ENCODE peak calls at places on chromosomes 3 and 15, in seven cellular contexts. One of them, this sample, is unnamed.

GRCh38 chr3:193824365-193824764 is 231.4 kb downstream of the OPA1 start:
- DNase-seq in cardiac muscle cell: no peak
- DNase-seq in lower lobe of right lung: no peak
- DNase-seq in thoracic aorta: no peak
- DNase-seq in fibroblast of mammary gland: no peak
- DNase-seq in fibroblast of the aortic adventitia: no peak
- DNase-seq in GM10248: no peak
- DNase-seq in this sample: no peak

GRCh38 chr15:71057581-71057980 is 57.7 kb upstream of the THSD4 start:
- DNase-seq in cardiac muscle cell: no peak
- DNase-seq in lower lobe of right lung: no peak
- DNase-seq in thoracic aorta: no peak
- DNase-seq in fibroblast of mammary gland: no peak
- DNase-seq in fibroblast of the aortic adventitia: no peak
- DNase-seq in GM10248: no peak
- DNase-seq in this sample: no peak

GRCh38 chr3:14730703-14731102 is 55.8 kb downstream of the C3orf20 start:
- DNase-seq in cardiac muscle cell: no peak
- DNase-seq in lower lobe of right lung: no peak
- DNase-seq in thoracic aorta: no peak
- DNase-seq in fibroblast of mammary gland: no peak
- DNase-seq in fibroblast of the aortic adventitia: no peak
- DNase-seq in GM10248: no peak
- DNase-seq in this sample: no peak

GRCh38 chr3:63966871-63967270 is 54.7 kb upstream of the SCAANT1 start:
- DNase-seq in cardiac muscle cell: no peak
- DNase-seq in lower lobe of right lung: no peak
- DNase-seq in thoracic aorta: no peak
- DNase-seq in fibroblast of mammary gland: no peak
- DNase-seq in fibroblast of the aortic adventitia: no peak
- DNase-seq in GM10248: no peak
- DNase-seq in this sample: no peak

GRCh38 chr15:44414001-44414400 is 13.4 kb upstream of the CTDSPL2 start:
- DNase-seq in cardiac muscle cell: no peak
- DNase-seq in lower lobe of right lung: no peak
- DNase-seq in thoracic aorta: no peak
- DNase-seq in fibroblast of mammary gland: no peak
- DNase-seq in fibroblast of the aortic adventitia: no peak
- DNase-seq in GM10248: no peak
- DNase-seq in this sample: no peak

GRCh38 chr3:101292027-101292426 is 28.3 kb downstream of the IMPG2 start:
- DNase-seq in cardiac muscle cell: no peak
- DNase-seq in lower lobe of right lung: no peak
- DNase-seq in thoracic aorta: no peak
- DNase-seq in fibroblast of mammary gland: peak; percentile 10
- DNase-seq in fibroblast of the aortic adventitia: peak; percentile 59
- DNase-seq in GM10248: no peak
- DNase-seq in this sample: no peak

GRCh38 chr15:64464271-64465005 is 4.1 kb downstream of the ZNF609 start:
- DNase-seq in cardiac muscle cell: no peak
- DNase-seq in lower lobe of right lung: no peak
- DNase-seq in thoracic aorta: no peak
- DNase-seq in fibroblast of mammary gland: peak; percentile 62
- DNase-seq in fibroblast of the aortic adventitia: peak; percentile 57
- DNase-seq in GM10248: no peak
- DNase-seq in this sample: no peak

GRCh38 chr3:156317457-156317856 is 197.1 kb downstream of the KCNAB1 start:
- DNase-seq in cardiac muscle cell: no peak
- DNase-seq in lower lobe of right lung: no peak
- DNase-seq in thoracic aorta: no peak
- DNase-seq in fibroblast of mammary gland: peak; percentile 80
- DNase-seq in fibroblast of the aortic adventitia: peak; percentile 70
- DNase-seq in GM10248: no peak
- DNase-seq in this sample: no peak

GRCh38 chr3:161219495-161219894 is 1.6 kb upstream of the NMD3 start:
- DNase-seq in cardiac muscle cell: no peak
- DNase-seq in lower lobe of right lung: no peak
- DNase-seq in thoracic aorta: no peak
- DNase-seq in fibroblast of mammary gland: no peak
- DNase-seq in fibroblast of the aortic adventitia: no peak
- DNase-seq in GM10248: no peak
- DNase-seq in this sample: no peak

GRCh38 chr3:181619897-181620296 is 91.8 kb upstream of the SOX2 start:
- DNase-seq in cardiac muscle cell: no peak
- DNase-seq in lower lobe of right lung: no peak
- DNase-seq in thoracic aorta: no peak
- DNase-seq in fibroblast of mammary gland: no peak
- DNase-seq in fibroblast of the aortic adventitia: no peak
- DNase-seq in GM10248: no peak
- DNase-seq in this sample: no peak

GRCh38 chr3:29914861-29915524 is 634.1 kb downstream of the RBMS3 start:
- DNase-seq in cardiac muscle cell: no peak
- DNase-seq in lower lobe of right lung: no peak
- DNase-seq in thoracic aorta: no peak
- DNase-seq in fibroblast of mammary gland: peak; percentile 91
- DNase-seq in fibroblast of the aortic adventitia: peak; percentile 72
- DNase-seq in GM10248: no peak
- DNase-seq in this sample: no peak

GRCh38 chr3:58526124-58526957 is 10.6 kb downstream of the ACOX2 start:
- DNase-seq in cardiac muscle cell: no peak
- DNase-seq in lower lobe of right lung: no peak
- DNase-seq in thoracic aorta: no peak
- DNase-seq in fibroblast of mammary gland: peak; percentile 96
- DNase-seq in fibroblast of the aortic adventitia: peak; percentile 91
- DNase-seq in GM10248: no peak
- DNase-seq in this sample: no peak

GRCh38 chr15:38690737-38691332 is 126.2 kb upstream of the RASGRP1 start:
- DNase-seq in cardiac muscle cell: peak; percentile 83
- DNase-seq in lower lobe of right lung: peak; percentile 48
- DNase-seq in thoracic aorta: no peak
- DNase-seq in fibroblast of mammary gland: peak; percentile 75
- DNase-seq in fibroblast of the aortic adventitia: peak; percentile 80
- DNase-seq in GM10248: peak; percentile 49
- DNase-seq in this sample: peak; percentile 82

GRCh38 chr15:90839187-90840071 is 29.0 kb upstream of the FURIN start:
- DNase-seq in cardiac muscle cell: no peak
- DNase-seq in lower lobe of right lung: peak; percentile 74
- DNase-seq in thoracic aorta: no peak
- DNase-seq in fibroblast of mammary gland: no peak
- DNase-seq in fibroblast of the aortic adventitia: peak; percentile 73
- DNase-seq in GM10248: peak; percentile 73
- DNase-seq in this sample: peak; percentile 12

GRCh38 chr3:42539871-42540714 is 37.6 kb downstream of the VIPR1 start:
- DNase-seq in cardiac muscle cell: peak; percentile 72
- DNase-seq in lower lobe of right lung: peak; percentile 80
- DNase-seq in thoracic aorta: no peak
- DNase-seq in fibroblast of mammary gland: peak; percentile 26
- DNase-seq in fibroblast of the aortic adventitia: peak; percentile 31
- DNase-seq in GM10248: peak; percentile 81
- DNase-seq in this sample: peak; percentile 51

GRCh38 chr3:48402281-48402732 is 27.6 kb downstream of the PLXNB1 start:
- DNase-seq in cardiac muscle cell: no peak
- DNase-seq in lower lobe of right lung: peak; percentile 64
- DNase-seq in thoracic aorta: peak; percentile 88
- DNase-seq in fibroblast of mammary gland: peak; percentile 94
- DNase-seq in fibroblast of the aortic adventitia: peak; percentile 95
- DNase-seq in GM10248: no peak
- DNase-seq in this sample: no peak

GRCh38 chr3:71423151-71423906 is 160.2 kb downstream of the FOXP1 start:
- DNase-seq in cardiac muscle cell: no peak
- DNase-seq in lower lobe of right lung: no peak
- DNase-seq in thoracic aorta: no peak
- DNase-seq in fibroblast of mammary gland: peak; percentile 24
- DNase-seq in fibroblast of the aortic adventitia: peak; percentile 45
- DNase-seq in GM10248: no peak
- DNase-seq in this sample: no peak

GRCh38 chr3:9098716-9099675 is 135.7 kb upstream of the RAD18 start:
- DNase-seq in cardiac muscle cell: no peak
- DNase-seq in lower lobe of right lung: no peak
- DNase-seq in thoracic aorta: no peak
- DNase-seq in fibroblast of mammary gland: no peak
- DNase-seq in fibroblast of the aortic adventitia: no peak
- DNase-seq in GM10248: no peak
- DNase-seq in this sample: no peak

GRCh38 chr3:150798122-150798618 is 35.2 kb upstream of the SIAH2 start:
- DNase-seq in cardiac muscle cell: no peak
- DNase-seq in lower lobe of right lung: no peak
- DNase-seq in thoracic aorta: no peak
- DNase-seq in fibroblast of mammary gland: no peak
- DNase-seq in fibroblast of the aortic adventitia: no peak
- DNase-seq in GM10248: no peak
- DNase-seq in this sample: no peak

GRCh38 chr3:38649500-38650247 is at the start of gene SCN5A:
- DNase-seq in cardiac muscle cell: peak; percentile 76
- DNase-seq in lower lobe of right lung: peak; percentile 57
- DNase-seq in thoracic aorta: no peak
- DNase-seq in fibroblast of mammary gland: peak; percentile 13
- DNase-seq in fibroblast of the aortic adventitia: no peak
- DNase-seq in GM10248: peak; percentile 81
- DNase-seq in this sample: no peak

GRCh38 chr15:89399390-89400120 is 64.9 kb upstream of the POLG start:
- DNase-seq in cardiac muscle cell: peak; percentile 39
- DNase-seq in lower lobe of right lung: no peak
- DNase-seq in thoracic aorta: no peak
- DNase-seq in fibroblast of mammary gland: peak; percentile 6
- DNase-seq in fibroblast of the aortic adventitia: no peak
- DNase-seq in GM10248: peak; percentile 86
- DNase-seq in this sample: peak; percentile 48

GRCh38 chr3:46110701-46111493 is 83.6 kb upstream of the XCR1 start:
- DNase-seq in cardiac muscle cell: no peak
- DNase-seq in lower lobe of right lung: no peak
- DNase-seq in thoracic aorta: no peak
- DNase-seq in fibroblast of mammary gland: peak; percentile 93
- DNase-seq in fibroblast of the aortic adventitia: peak; percentile 79
- DNase-seq in GM10248: no peak
- DNase-seq in this sample: no peak

GRCh38 chr3:135325096-135325495 is 530.0 kb downstream of the EPHB1 start:
- DNase-seq in cardiac muscle cell: no peak
- DNase-seq in lower lobe of right lung: no peak
- DNase-seq in thoracic aorta: no peak
- DNase-seq in fibroblast of mammary gland: no peak
- DNase-seq in fibroblast of the aortic adventitia: no peak
- DNase-seq in GM10248: no peak
- DNase-seq in this sample: no peak

GRCh38 chr3:136939489-136939888 is 18.3 kb upstream of the IL20RB start:
- DNase-seq in cardiac muscle cell: no peak
- DNase-seq in lower lobe of right lung: no peak
- DNase-seq in thoracic aorta: no peak
- DNase-seq in fibroblast of mammary gland: no peak
- DNase-seq in fibroblast of the aortic adventitia: no peak
- DNase-seq in GM10248: no peak
- DNase-seq in this sample: no peak

GRCh38 chr3:178381971-178382370 is 154.3 kb upstream of the KCNMB2 start:
- DNase-seq in cardiac muscle cell: no peak
- DNase-seq in lower lobe of right lung: no peak
- DNase-seq in thoracic aorta: no peak
- DNase-seq in fibroblast of mammary gland: no peak
- DNase-seq in fibroblast of the aortic adventitia: peak; percentile 83
- DNase-seq in GM10248: no peak
- DNase-seq in this sample: no peak

GRCh38 chr3:69299344-69299743 is 86.5 kb downstream of the FRMD4B start:
- DNase-seq in cardiac muscle cell: no peak
- DNase-seq in lower lobe of right lung: no peak
- DNase-seq in thoracic aorta: no peak
- DNase-seq in fibroblast of mammary gland: no peak
- DNase-seq in fibroblast of the aortic adventitia: no peak
- DNase-seq in GM10248: no peak
- DNase-seq in this sample: no peak
- TF ChIP-seq CTCF in cardiac muscle cell: peak; percentile 20
- TF ChIP-seq CTCF in lower lobe of right lung: no peak
- TF ChIP-seq CTCF in thoracic aorta: no peak
- TF ChIP-seq CTCF in fibroblast of mammary gland: peak; percentile 36
- TF ChIP-seq CTCF in fibroblast of the aortic adventitia: peak; percentile 44
- TF ChIP-seq CTCF in GM10248: no peak
- TF ChIP-seq CTCF in this sample: peak; percentile 41

DNA sequence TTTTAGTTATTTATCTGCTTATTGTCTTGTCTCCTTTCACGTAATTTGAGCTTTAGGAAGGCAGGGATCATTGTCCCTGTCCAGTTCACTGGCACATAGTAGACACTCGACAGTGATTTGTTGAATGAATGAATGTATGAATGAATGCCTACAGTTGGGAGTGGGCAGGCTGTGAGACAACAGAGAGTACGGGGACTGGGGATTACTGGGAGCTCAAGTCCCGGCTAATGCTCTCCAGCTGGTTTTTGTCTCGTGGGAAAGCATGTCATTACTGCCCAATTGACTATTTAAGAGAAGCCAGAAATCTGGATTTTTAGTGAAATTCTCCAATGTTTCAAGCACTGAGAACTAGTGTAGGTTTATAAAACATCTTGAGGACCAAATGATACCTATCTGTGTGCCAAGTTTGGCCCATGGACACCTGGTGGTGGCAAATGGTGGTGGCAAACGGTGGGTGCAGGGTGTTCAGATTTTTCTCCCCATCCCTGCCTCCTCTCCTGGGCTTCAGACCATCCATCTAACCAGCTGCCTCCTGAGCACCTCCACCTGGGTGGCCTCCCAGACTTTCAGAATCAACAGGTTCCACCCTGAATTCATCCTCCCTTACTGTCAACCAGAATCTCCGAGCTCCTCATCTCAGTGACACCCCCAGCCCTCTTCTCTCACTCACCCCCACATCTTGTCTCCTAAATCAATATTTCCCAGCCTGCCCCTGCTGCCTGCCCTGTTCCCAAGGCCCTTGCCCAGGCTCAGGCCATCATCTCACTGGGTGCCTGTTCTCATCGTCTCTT is 36.2 kb upstream of the TRH start:
- DNase-seq in cardiac muscle cell: no peak
- DNase-seq in lower lobe of right lung: no peak
- DNase-seq in thoracic aorta: no peak
- DNase-seq in fibroblast of mammary gland: no peak
- DNase-seq in fibroblast of the aortic adventitia: no peak
- DNase-seq in GM10248: no peak
- DNase-seq in this sample: no peak
- TF ChIP-seq CTCF in cardiac muscle cell: no peak
- TF ChIP-seq CTCF in lower lobe of right lung: no peak
- TF ChIP-seq CTCF in thoracic aorta: peak; percentile 15
- TF ChIP-seq CTCF in fibroblast of mammary gland: no peak
- TF ChIP-seq CTCF in fibroblast of the aortic adventitia: peak; percentile 16
- TF ChIP-seq CTCF in GM10248: no peak
- TF ChIP-seq CTCF in this sample: peak; percentile 20

GRCh38 chr3:183178833-183179549 is 16.5 kb upstream of the LAMP3 start:
- DNase-seq in cardiac muscle cell: peak; percentile 64
- DNase-seq in lower lobe of right lung: peak; percentile 88
- DNase-seq in thoracic aorta: no peak
- DNase-seq in fibroblast of mammary gland: peak; percentile 50
- DNase-seq in fibroblast of the aortic adventitia: peak; percentile 23
- DNase-seq in GM10248: peak; percentile 69
- DNase-seq in this sample: peak; percentile 40
- TF ChIP-seq CTCF in cardiac muscle cell: peak; percentile 35
- TF ChIP-seq CTCF in lower lobe of right lung: peak; percentile 22
- TF ChIP-seq CTCF in thoracic aorta: no peak
- TF ChIP-seq CTCF in fibroblast of mammary gland: no peak
- TF ChIP-seq CTCF in fibroblast of the aortic adventitia: no peak
- TF ChIP-seq CTCF in GM10248: peak; percentile 54
- TF ChIP-seq CTCF in this sample: peak; percentile 42

GRCh38 chr3:126959921-126960603 is 22.9 kb upstream of the PLXNA1 start:
- DNase-seq in cardiac muscle cell: no peak
- DNase-seq in lower lobe of right lung: no peak
- DNase-seq in thoracic aorta: no peak
- DNase-seq in fibroblast of mammary gland: peak; percentile 80
- DNase-seq in fibroblast of the aortic adventitia: peak; percentile 56
- DNase-seq in GM10248: no peak
- DNase-seq in this sample: no peak
- TF ChIP-seq CTCF in cardiac muscle cell: peak; percentile 39
- TF ChIP-seq CTCF in lower lobe of right lung: peak; percentile 7
- TF ChIP-seq CTCF in thoracic aorta: no peak
- TF ChIP-seq CTCF in fibroblast of mammary gland: peak; percentile 56
- TF ChIP-seq CTCF in fibroblast of the aortic adventitia: peak; percentile 54
- TF ChIP-seq CTCF in GM10248: no peak
- TF ChIP-seq CTCF in this sample: peak; percentile 46

This sample was measured in neural crest cell.